ENCODE peak calls at places on chromosome 16, in four cellular contexts. P, C, S and D are unnamed samples.

GRCh38 chr16:68668266-68668665 is 23.2 kb downstream of the CDH3 start:
- DNase-seq in P (no peak), C (no peak), S (no peak), D (no peak)

GRCh38 chr16:19680972-19681371 is 37.1 kb downstream of the KNOP1 start:
- DNase-seq in P (no peak), C (no peak), S (peak; percentile 50), D (no peak)

GRCh38 chr16:81651758-81652718 is 127.1 kb upstream of the PLCG2 start:
- DNase-seq in P (no peak), C (no peak), S (no peak), D (no peak)

GRCh38 chr16:27273670-27274522 is 5.3 kb upstream of the NSMCE1 start:
- DNase-seq in P (no peak), C (no peak), S (no peak), D (no peak)

GRCh38 chr16:73743665-73744496 is 552.7 kb upstream of the PSMD7 start:
- DNase-seq in P (no peak), C (no peak), S (peak; percentile 52), D (no peak)

GRCh38 chr16:8952281-8952751 is 11.4 kb downstream of the USP7 start:
- DNase-seq in P (no peak), C (no peak), S (no peak), D (no peak)

GRCh38 chr16:87583453-87584131 is 18.7 kb upstream of the JPH3 start:
- DNase-seq in P (no peak), C (no peak), S (no peak), D (no peak)

GRCh38 chr16:82943371-82943770 is 316.6 kb downstream of the CDH13 start:
- DNase-seq in P (no peak), C (no peak), S (no peak), D (no peak)

GRCh38 chr16:22739077-22739476 is 74.9 kb upstream of the HS3ST2 start:
- DNase-seq in P (no peak), C (peak; percentile 35), S (no peak), D (no peak)

GRCh38 chr16:50839920-50840729 is 98.2 kb downstream of the CYLD start:
- DNase-seq in P (no peak), C (no peak), S (no peak), D (no peak)

GRCh38 chr16:12613131-12613991 is 190.3 kb downstream of the CPPED1 start:
- DNase-seq in P (no peak), C (no peak), S (no peak), D (no peak)

GRCh38 chr16:82004651-82005490 is 6.4 kb downstream of the SDR42E1 start:
- DNase-seq in P (no peak), C (no peak), S (no peak), D (no peak)

GRCh38 chr16:89478576-89479221 is 11.7 kb downstream of the ANKRD11 start:
- DNase-seq in P (no peak), C (no peak), S (no peak), D (no peak)

GRCh38 chr16:1980026-1980769 is 1.1 kb downstream of the NOXO1 start:
- DNase-seq in P (no peak), C (no peak), S (peak; percentile 45), D (no peak)

GRCh38 chr16:29675811-29676643 is 3.0 kb upstream of the QPRT start:
- DNase-seq in P (no peak), C (peak; percentile 19), S (no peak), D (no peak)

GRCh38 chr16:11400076-11400475 is 54.8 kb downstream of the RMI2 start:
- DNase-seq in P (no peak), C (no peak), S (no peak), D (no peak)

GRCh38 chr16:54425681-54426549 is 139.3 kb upstream of the IRX3 start:
- DNase-seq in P (no peak), C (no peak), S (no peak), D (no peak)

GRCh38 chr16:10040136-10041080 is 141.8 kb downstream of the GRIN2A start:
- DNase-seq in P (no peak), C (no peak), S (peak; percentile 38), D (no peak)